ENCODE peak calls at places on chromosomes 1 and 21, in four cellular contexts. O, X, T and L are unnamed samples.

GRCh38 chr1:10717296-10718082 is 79.0 kb downstream of the CASZ1 start:
- DNase-seq in T (no peak), O (no peak), X (no peak), L (no peak)

GRCh38 chr1:147213271-147213670 is 11.9 kb downstream of the FMO5 start:
- DNase-seq in O (no peak), X (no peak), T (no peak), L (no peak)

GRCh38 chr1:93620841-93621210 is 60.8 kb downstream of the BCAR3 start:
- DNase-seq in T (no peak), X (peak), O (no peak), L (peak)

GRCh38 chr1:112901387-112901786 is 54.6 kb downstream of the SLC16A1 start:
- DNase-seq in X (no peak), O (no peak), T (no peak), L (no peak)

GRCh38 chr1:93608188-93609109 is 73.2 kb downstream of the BCAR3 start:
- DNase-seq in X (no peak), T (peak), O (no peak), L (no peak)

GRCh38 chr1:37158113-37158749 is 123.9 kb upstream of the GRIK3 start:
- DNase-seq in O (no peak), X (no peak), T (no peak), L (no peak)

GRCh38 chr1:228906461-228906860 is 171.2 kb downstream of the RHOU start:
- DNase-seq in O (no peak), X (no peak), T (no peak), L (no peak)

GRCh38 chr21:38817371-38818335 is 11.9 kb downstream of the ETS2 start:
- DNase-seq in X (peak), T (peak), O (no peak), L (peak)

GRCh38 chr1:215166886-215167285 is 84.3 kb downstream of the KCNK2 start:
- DNase-seq in T (peak), O (no peak), X (no peak), L (peak)

GRCh38 chr1:207920481-207921050 is 9.6 kb upstream of the CD34 start:
- DNase-seq in O (no peak), T (peak), X (no peak), L (no peak)

GRCh38 chr1:43834280-43835140 is 99.1 kb upstream of the ARTN start:
- DNase-seq in T (peak), X (peak), O (no peak), L (peak)

GRCh38 chr21:31136891-31137290 is 98.6 kb upstream of the KRTAP19-8 start:
- DNase-seq in X (peak), T (peak), O (no peak), L (no peak)

GRCh38 chr1:29894311-29894710 is 658.0 kb downstream of the PTPRU start:
- DNase-seq in T (no peak), X (no peak), O (no peak), L (no peak)

GRCh38 chr1:10835423-10836421 is 39.3 kb upstream of the CASZ1 start:
- DNase-seq in X (peak), O (peak), T (peak), L (peak)

GRCh38 chr1:213698092-213698702 is 289.6 kb upstream of the PROX1 start:
- DNase-seq in T (no peak), O (no peak), X (no peak), L (no peak)

GRCh38 chr1:67838180-67838912 is 5.1 kb upstream of the GNG12 start:
- DNase-seq in X (no peak), O (no peak), T (peak), L (peak)

GRCh38 chr1:53642607-53643006 is 96.4 kb downstream of the GLIS1 start:
- DNase-seq in O (peak), T (no peak), X (no peak), L (no peak)

GRCh38 chr1:226510453-226510852 is 38.1 kb upstream of the STUM start:
- DNase-seq in X (peak), O (no peak), T (peak), L (peak)

GRCh38 chr1:168129933-168130332 is 6.8 kb downstream of the GPR161 start:
- DNase-seq in T (no peak), X (no peak), O (no peak), L (no peak)

GRCh38 chr1:41044197-41044596 is 22.7 kb upstream of the SLFNL1 start:
- DNase-seq in T (no peak), O (no peak), X (no peak), L (no peak)

GRCh38 chr21:36661511-36662309 is 37.2 kb upstream of the SIM2 start:
- DNase-seq in X (peak), T (peak), O (no peak), L (peak)

GRCh38 chr21:45006536-45007079 is 66.8 kb downstream of the SLX9 start:
- DNase-seq in T (no peak), X (no peak), O (no peak), L (no peak)

GRCh38 chr1:45924736-45925135 is 121.3 kb downstream of the MAST2 start:
- DNase-seq in X (no peak), T (peak), O (no peak), L (peak)

GRCh38 chr1:33903210-33903589 is 39.3 kb downstream of the HMGB4 start:
- DNase-seq in T (peak), O (no peak), X (no peak), L (peak)

GRCh38 chr1:21621761-21622436 is 47.3 kb downstream of the RAP1GAP start:
- DNase-seq in X (no peak), T (no peak), O (no peak), L (peak)

GRCh38 chr1:156399355-156400125 is 30.5 kb downstream of the RHBG start:
- DNase-seq in O (no peak), T (no peak), X (no peak), L (no peak)

GRCh38 chr1:237342730-237343129 is 300.7 kb downstream of the RYR2 start:
- DNase-seq in X (no peak), T (no peak), O (no peak), L (no peak)

GRCh38 chr1:56153276-56153675 is 426.1 kb downstream of the PLPP3 start:
- DNase-seq in O (no peak), X (no peak), T (no peak), L (no peak)

GRCh38 chr21:29053656-29054055 is 19.8 kb downstream of the CCT8 start:
- DNase-seq in O (no peak), T (no peak), X (no peak), L (no peak)

GRCh38 chr1:73635021-73635420 is 563.0 kb downstream of the LRRIQ3 start:
- DNase-seq in X (peak), O (no peak), T (no peak), L (peak)

GRCh38 chr21:45537746-45538291 is 4.4 kb downstream of the SLC19A1 start:
- DNase-seq in O (peak), T (no peak), X (no peak), L (no peak)

GRCh38 chr1:225448146-225448805 is 20.4 kb upstream of the LBR start:
- DNase-seq in X (no peak), T (no peak), O (no peak), L (no peak)

GRCh38 chr1:169107673-169108160 is 1.2 kb downstream of the ATP1B1 start:
- DNase-seq in X (peak), O (no peak), T (peak), L (peak)

GRCh38 chr1:41366428-41367101 is 5.3 kb downstream of the FOXO6 start:
- DNase-seq in O (no peak), T (no peak), X (no peak), L (no peak)

GRCh38 chr1:242842094-242842493 is 317.6 kb upstream of the PLD5 start:
- DNase-seq in O (no peak), T (no peak), X (no peak), L (no peak)

GRCh38 chr1:208885046-208885445 is 640.9 kb upstream of the PLXNA2 start:
- DNase-seq in T (no peak), X (no peak), O (no peak), L (peak)

GRCh38 chr21:8998946-8999681 is 1522.3 kb upstream of the TPTE start:
- DNase-seq in O (no peak), X (no peak), T (no peak), L (no peak)

GRCh38 chr1:225427249-225428065 is at the start of gene LBR:
- DNase-seq in T (no peak), X (peak), O (peak), L (peak)

DNA sequence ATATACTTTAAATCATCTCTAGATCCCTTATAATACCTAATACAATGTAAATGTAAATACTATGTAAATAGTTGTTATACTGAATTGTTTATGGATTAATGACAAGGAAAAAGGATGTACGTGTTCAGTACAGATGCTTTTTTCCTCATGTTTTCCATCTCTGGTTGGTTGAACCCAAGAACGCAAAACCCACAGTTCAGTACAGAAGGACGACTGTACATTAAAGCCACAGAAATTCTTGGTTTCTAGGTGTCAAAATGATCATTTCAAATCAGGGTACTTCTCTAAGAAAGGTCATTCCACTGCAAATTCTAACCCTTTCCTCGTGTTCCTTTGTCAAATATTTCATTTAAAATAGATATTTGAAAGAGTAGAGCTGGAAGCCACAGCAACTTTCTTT is 158.1 kb downstream of the VAV3 start:
- DNase-seq in X (no peak), O (no peak), T (no peak), L (no peak)
- TF ChIP-seq CTCF in X (no peak), O (no peak), T (no peak), L (no peak)

GRCh38 chr1:179447489-179447888 is 81.7 kb downstream of the AXDND1 start:
- DNase-seq in O (no peak), X (peak), T (peak), L (peak)
- TF ChIP-seq CTCF in O (no peak), X (peak), T (peak), L (peak)

DNA sequence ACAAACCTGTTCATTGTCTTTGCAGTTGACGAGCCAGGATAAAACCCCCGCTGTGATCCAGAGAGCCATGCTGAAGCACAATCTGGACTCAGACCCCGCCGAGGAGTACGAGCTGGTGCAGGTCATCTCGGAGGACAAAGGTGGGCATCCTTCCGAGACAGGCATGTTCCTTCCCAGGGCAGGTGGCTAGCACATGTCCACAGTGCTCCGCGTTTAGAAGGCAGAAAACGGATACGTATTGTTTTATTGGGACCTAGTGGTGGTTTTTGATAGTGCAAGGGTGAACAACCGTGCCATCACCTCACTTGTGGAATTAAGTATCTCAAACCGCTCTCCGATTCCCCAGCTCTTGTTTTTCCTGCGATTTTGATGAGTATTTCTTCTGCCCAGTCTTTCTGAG is 115.3 kb downstream of the COLGALT2 start:
- DNase-seq in O (no peak), X (no peak), T (no peak), L (no peak)
- TF ChIP-seq CTCF in O (peak), X (no peak), T (peak), L (peak)

GRCh38 chr21:35051287-35051818 is 2.3 kb upstream of the RUNX1 start:
- DNase-seq in O (no peak), X (peak), T (peak), L (peak)
- TF ChIP-seq CTCF in O (no peak), X (peak), T (peak), L (peak)

DNA sequence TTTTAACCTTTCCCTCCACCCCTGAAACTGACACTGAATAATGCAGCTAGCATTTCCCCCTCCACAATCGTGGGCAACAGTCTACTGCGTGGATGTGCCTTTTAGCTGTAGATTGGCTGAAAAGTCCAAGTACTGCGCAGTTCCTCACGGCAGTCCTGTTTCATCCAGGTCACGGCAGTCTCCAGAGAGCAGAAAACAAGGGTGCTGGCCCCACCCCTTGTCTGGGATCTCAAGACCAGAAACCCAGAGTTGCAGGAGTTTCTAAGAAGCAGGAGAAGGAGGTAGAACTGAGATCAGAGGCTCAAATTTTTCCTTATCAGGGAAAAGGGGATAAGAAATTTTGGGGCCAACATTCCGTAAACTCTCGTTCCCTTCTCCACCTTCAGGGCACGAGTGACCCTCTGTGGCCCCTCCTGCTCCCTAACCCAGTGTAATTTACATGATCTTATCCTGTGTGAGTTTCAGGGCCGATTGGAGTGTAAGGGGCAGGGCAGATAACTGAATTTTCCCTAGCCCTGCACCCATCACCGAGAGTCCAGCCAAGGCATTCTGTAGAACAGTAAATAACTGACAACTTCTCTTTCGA is 25.9 kb upstream of the PLA2G2C start:
- DNase-seq in X (peak), O (no peak), T (no peak), L (no peak)
- TF ChIP-seq CTCF in X (no peak), O (no peak), T (no peak), L (no peak)

GRCh38 chr1:6378096-6378746 is 15.3 kb downstream of the ACOT7 start:
- DNase-seq in T (no peak), X (no peak), O (no peak), L (no peak)
- TF ChIP-seq CTCF in T (no peak), X (no peak), O (no peak), L (no peak)

DNA sequence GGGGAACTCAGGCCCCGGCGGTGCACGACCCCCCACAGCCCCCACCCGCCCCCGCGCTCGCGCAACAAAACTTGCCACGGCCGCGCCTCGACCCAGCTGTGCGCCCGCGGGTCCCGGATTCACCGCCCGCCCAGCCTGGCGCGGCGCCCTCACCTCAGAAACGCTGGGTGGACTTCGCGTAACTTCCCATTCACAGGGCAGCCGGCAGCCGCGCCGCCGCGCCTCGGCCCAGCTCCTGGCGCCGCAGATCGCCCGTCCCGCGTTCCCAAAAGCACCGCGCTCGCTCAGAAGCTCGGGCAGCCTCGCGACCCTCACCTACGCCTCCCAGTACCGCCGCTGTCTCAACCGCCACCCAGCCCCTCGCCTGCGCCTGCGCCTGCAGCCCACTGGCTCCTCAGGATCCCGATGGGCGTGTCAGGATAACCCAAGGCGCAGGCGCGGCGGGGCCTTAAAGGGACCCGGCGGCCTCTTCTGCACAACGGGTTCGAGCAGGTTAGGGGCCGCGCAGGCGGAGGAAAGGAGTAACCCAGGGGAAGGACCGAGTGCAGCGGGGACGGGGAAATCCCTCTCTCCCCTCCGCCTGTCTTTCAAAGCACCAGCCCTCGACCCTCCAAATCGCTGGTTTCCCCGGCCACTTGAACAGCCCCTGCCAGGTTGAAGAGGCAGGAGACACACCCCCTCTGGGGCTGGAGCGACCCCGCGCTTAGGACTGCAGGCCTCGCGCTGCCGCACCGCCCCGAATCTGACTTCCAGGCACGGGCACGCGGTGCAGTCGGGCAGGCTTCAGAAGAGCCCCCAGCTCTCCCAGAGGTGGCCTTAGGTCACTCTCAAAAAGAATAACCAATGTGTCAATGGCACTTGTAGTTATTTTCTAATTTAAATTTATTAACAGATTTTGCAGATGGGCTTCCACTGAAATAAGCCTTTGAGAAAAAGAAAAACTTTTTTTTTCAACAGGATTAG is at the start of gene NBPF1:
- DNase-seq in X (peak), T (peak), O (peak), L (peak)
- TF ChIP-seq CTCF in X (no peak), T (no peak), O (peak), L (peak)